ENCODE peak calls at places on chromosome 2, in five cellular contexts. One of them, this sample, is unnamed.

GRCh38 chr2:232075859-232076258 is 114.3 kb downstream of the DIS3L2 start:
- DNase-seq in K562: no peak
- DNase-seq in GM12878: no peak
- DNase-seq in HepG2: no peak
- DNase-seq in GM12891: no peak
- DNase-seq in this sample: no peak

GRCh38 chr2:42742740-42743666 is 20.9 kb downstream of the OXER1 start:
- DNase-seq in GM12878: no peak
- DNase-seq in GM12891: no peak
- DNase-seq in HepG2: no peak
- DNase-seq in K562: no peak
- DNase-seq in this sample: no peak

GRCh38 chr2:236052926-236053846 is 115.0 kb downstream of the GBX2 start:
- DNase-seq in GM12891: no peak
- DNase-seq in K562: no peak
- DNase-seq in HepG2: no peak
- DNase-seq in GM12878: no peak
- DNase-seq in this sample: no peak

GRCh38 chr2:45293182-45293581 is 283.9 kb upstream of the SIX2 start:
- DNase-seq in HepG2: no peak
- DNase-seq in GM12878: no peak
- DNase-seq in K562: no peak
- DNase-seq in GM12891: no peak
- DNase-seq in this sample: no peak

GRCh38 chr2:127857494-127857818 is 499 bp downstream of the POLR2D start:
- DNase-seq in K562: peak; percentile 43
- DNase-seq in GM12891: no peak
- DNase-seq in HepG2: no peak
- DNase-seq in GM12878: no peak
- DNase-seq in this sample: peak; percentile 26

GRCh38 chr2:39059366-39059952 is 61.4 kb downstream of the SOS1 start:
- DNase-seq in GM12878: no peak
- DNase-seq in K562: peak; percentile 48
- DNase-seq in HepG2: peak; percentile 62
- DNase-seq in GM12891: no peak
- DNase-seq in this sample: no peak

GRCh38 chr2:64881037-64881492 is 108.1 kb upstream of the SLC1A4 start:
- DNase-seq in K562: no peak
- DNase-seq in HepG2: no peak
- DNase-seq in GM12878: no peak
- DNase-seq in GM12891: no peak
- DNase-seq in this sample: no peak

GRCh38 chr2:161170377-161170776 is 10.1 kb downstream of the TANK start:
- DNase-seq in K562: no peak
- DNase-seq in GM12891: no peak
- DNase-seq in HepG2: no peak
- DNase-seq in GM12878: no peak
- DNase-seq in this sample: no peak

GRCh38 chr2:96213379-96213778 is 4.8 kb upstream of the STARD7 start:
- DNase-seq in GM12878: no peak
- DNase-seq in K562: no peak
- DNase-seq in GM12891: no peak
- DNase-seq in HepG2: no peak
- DNase-seq in this sample: no peak

GRCh38 chr2:120205901-120206581 is 17.2 kb downstream of the TMEM185B start:
- DNase-seq in HepG2: no peak
- DNase-seq in K562: peak; percentile 58
- DNase-seq in GM12891: no peak
- DNase-seq in GM12878: no peak
- DNase-seq in this sample: no peak

GRCh38 chr2:28231110-28231621 is 161.5 kb upstream of the FOSL2 start:
- DNase-seq in K562: no peak
- DNase-seq in HepG2: no peak
- DNase-seq in GM12878: no peak
- DNase-seq in GM12891: no peak
- DNase-seq in this sample: no peak

GRCh38 chr2:132374551-132374950 is 42.1 kb upstream of the GPR39 start:
- DNase-seq in GM12878: no peak
- DNase-seq in GM12891: no peak
- DNase-seq in HepG2: no peak
- DNase-seq in K562: no peak
- DNase-seq in this sample: no peak

GRCh38 chr2:158778243-158778642 is 16.9 kb upstream of the DAPL1 start:
- DNase-seq in GM12878: no peak
- DNase-seq in HepG2: no peak
- DNase-seq in GM12891: no peak
- DNase-seq in K562: no peak
- DNase-seq in this sample: no peak

GRCh38 chr2:8754056-8754790 is 72.4 kb downstream of the ID2 start:
- DNase-seq in K562: no peak
- DNase-seq in HepG2: no peak
- DNase-seq in GM12878: no peak
- DNase-seq in GM12891: no peak
- DNase-seq in this sample: no peak

GRCh38 chr2:106581755-106582430 is 94.7 kb downstream of the CD8B2 start:
- DNase-seq in GM12891: peak; percentile 35
- DNase-seq in GM12878: no peak
- DNase-seq in HepG2: peak; percentile 51
- DNase-seq in K562: peak; percentile 5
- DNase-seq in this sample: peak; percentile 28

GRCh38 chr2:70525032-70525431 is 28.6 kb downstream of the TGFA start:
- DNase-seq in HepG2: peak; percentile 87
- DNase-seq in GM12891: no peak
- DNase-seq in GM12878: no peak
- DNase-seq in K562: no peak
- DNase-seq in this sample: no peak

GRCh38 chr2:48309900-48310299 is 220.1 kb upstream of the STON1 start:
- DNase-seq in GM12891: no peak
- DNase-seq in K562: no peak
- DNase-seq in HepG2: no peak
- DNase-seq in GM12878: no peak
- DNase-seq in this sample: no peak

GRCh38 chr2:48310581-48310980 is 219.4 kb upstream of the STON1 start:
- DNase-seq in HepG2: no peak
- DNase-seq in GM12891: no peak
- DNase-seq in GM12878: no peak
- DNase-seq in K562: no peak
- DNase-seq in this sample: no peak

GRCh38 chr2:48312126-48312525 is 217.8 kb upstream of the STON1 start:
- DNase-seq in GM12878: no peak
- DNase-seq in HepG2: peak; percentile 25
- DNase-seq in K562: no peak
- DNase-seq in GM12891: no peak
- DNase-seq in this sample: no peak

GRCh38 chr2:48305569-48305968 is 224.4 kb upstream of the STON1 start:
- DNase-seq in GM12878: no peak
- DNase-seq in K562: no peak
- DNase-seq in HepG2: peak; percentile 43
- DNase-seq in GM12891: no peak
- DNase-seq in this sample: no peak

GRCh38 chr2:48306409-48307284 is 223.3 kb upstream of the STON1 start:
- DNase-seq in GM12878: no peak
- DNase-seq in GM12891: no peak
- DNase-seq in K562: no peak
- DNase-seq in HepG2: no peak
- DNase-seq in this sample: no peak
- TF ChIP-seq POLR2AphosphoS5 in GM12878: no peak
- TF ChIP-seq POLR2AphosphoS5 in GM12891: no peak
- TF ChIP-seq POLR2AphosphoS5 in K562: no peak
- TF ChIP-seq POLR2AphosphoS5 in HepG2: no peak
- TF ChIP-seq POLR2AphosphoS5 in this sample: no peak

GRCh38 chr2:2102870-2103269 is 228.2 kb downstream of the MYT1L start:
- DNase-seq in GM12891: no peak
- DNase-seq in GM12878: no peak
- DNase-seq in K562: no peak
- DNase-seq in HepG2: no peak
- DNase-seq in this sample: no peak
- TF ChIP-seq TAF1 in GM12891: no peak
- TF ChIP-seq TAF1 in GM12878: no peak
- TF ChIP-seq TAF1 in K562: no peak
- TF ChIP-seq TAF1 in HepG2: no peak
- TF ChIP-seq TAF1 in this sample: no peak

DNA sequence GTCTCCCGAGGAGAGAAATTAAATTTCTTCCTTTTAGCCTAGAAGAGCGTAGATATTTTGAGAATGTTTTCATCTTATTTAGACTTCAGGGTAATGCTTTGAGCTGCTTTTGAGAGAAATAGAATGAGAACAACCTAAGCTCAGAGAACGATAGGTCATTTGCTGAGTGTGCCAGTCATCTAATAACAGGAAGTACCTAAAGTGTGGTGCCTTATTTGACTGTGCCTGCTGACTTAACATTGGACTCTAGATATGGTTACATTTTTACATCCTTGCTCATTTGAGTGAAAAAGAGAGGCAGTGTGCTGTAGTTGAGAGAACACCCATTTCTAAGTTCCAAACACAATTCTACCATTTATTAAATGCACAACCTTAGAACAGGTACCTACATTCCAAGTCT is 651.3 kb downstream of the STK39 start:
- DNase-seq in K562: no peak
- DNase-seq in HepG2: no peak
- DNase-seq in GM12878: no peak
- DNase-seq in GM12891: no peak
- DNase-seq in this sample: no peak
- TF ChIP-seq POLR2A in K562: no peak
- TF ChIP-seq POLR2A in HepG2: no peak
- TF ChIP-seq POLR2A in GM12878: no peak
- TF ChIP-seq POLR2A in GM12891: no peak
- TF ChIP-seq POLR2A in this sample: no peak

GRCh38 chr2:150517951-150518680 is 30.6 kb upstream of the RND3 start:
- DNase-seq in GM12878: no peak
- DNase-seq in K562: no peak
- DNase-seq in GM12891: no peak
- DNase-seq in HepG2: no peak
- DNase-seq in this sample: no peak
- TF ChIP-seq POLR2AphosphoS5 in GM12878: no peak
- TF ChIP-seq POLR2AphosphoS5 in K562: no peak
- TF ChIP-seq POLR2AphosphoS5 in GM12891: no peak
- TF ChIP-seq POLR2AphosphoS5 in HepG2: no peak
- TF ChIP-seq POLR2AphosphoS5 in this sample: no peak

GRCh38 chr2:105177008-105177407 is 64.5 kb upstream of the GPR45 start:
- DNase-seq in HepG2: no peak
- DNase-seq in GM12878: no peak
- DNase-seq in K562: no peak
- DNase-seq in GM12891: no peak
- DNase-seq in this sample: no peak

GRCh38 chr2:105176429-105176828 is 65.1 kb upstream of the GPR45 start:
- DNase-seq in GM12878: no peak
- DNase-seq in GM12891: no peak
- DNase-seq in K562: no peak
- DNase-seq in HepG2: no peak
- DNase-seq in this sample: no peak

GRCh38 chr2:105177546-105178254 is 63.8 kb upstream of the GPR45 start:
- DNase-seq in K562: no peak
- DNase-seq in GM12891: no peak
- DNase-seq in GM12878: no peak
- DNase-seq in HepG2: no peak
- DNase-seq in this sample: no peak

GRCh38 chr2:105179469-105180372 is 61.8 kb upstream of the GPR45 start:
- DNase-seq in K562: peak; percentile 78
- DNase-seq in GM12878: no peak
- DNase-seq in GM12891: no peak
- DNase-seq in HepG2: peak; percentile 51
- DNase-seq in this sample: no peak

GRCh38 chr2:105175231-105175630 is 66.3 kb upstream of the GPR45 start:
- DNase-seq in GM12878: no peak
- DNase-seq in K562: no peak
- DNase-seq in HepG2: no peak
- DNase-seq in GM12891: no peak
- DNase-seq in this sample: no peak
- TF ChIP-seq TAF1 in GM12878: no peak
- TF ChIP-seq TAF1 in K562: no peak
- TF ChIP-seq TAF1 in HepG2: no peak
- TF ChIP-seq TAF1 in GM12891: no peak
- TF ChIP-seq TAF1 in this sample: no peak

DNA sequence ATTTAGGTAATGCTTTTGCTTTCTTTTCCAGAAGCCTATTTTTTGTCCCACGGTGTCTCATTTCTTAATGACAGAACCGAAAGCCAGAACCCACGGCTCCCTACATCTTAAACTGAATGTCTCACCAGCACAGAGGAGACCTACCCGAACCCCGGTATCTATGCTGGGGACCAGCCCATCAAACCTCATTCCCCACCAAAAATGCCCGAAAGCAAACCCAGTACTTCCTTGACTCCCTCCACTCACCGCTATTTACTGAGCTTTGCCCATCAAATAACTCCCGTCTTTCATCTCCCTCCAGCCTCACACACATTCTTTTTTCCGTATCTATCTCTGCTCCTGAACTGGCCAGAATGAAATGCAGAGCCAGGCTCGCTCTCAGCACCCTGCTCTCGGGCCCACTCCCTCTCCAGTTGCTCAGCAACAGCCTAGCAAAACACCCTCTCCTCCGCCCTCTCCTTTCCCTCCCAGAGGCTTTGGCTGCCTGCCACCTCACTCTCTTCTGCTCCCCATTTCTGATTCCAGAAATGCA is 4.1 kb downstream of the IGFBP5 start:
- DNase-seq in GM12891: no peak
- DNase-seq in HepG2: no peak
- DNase-seq in K562: peak; percentile 49
- DNase-seq in GM12878: no peak
- DNase-seq in this sample: no peak
- TF ChIP-seq POLR2A in GM12891: no peak
- TF ChIP-seq POLR2A in HepG2: no peak
- TF ChIP-seq POLR2A in K562: no peak
- TF ChIP-seq POLR2A in GM12878: no peak
- TF ChIP-seq POLR2A in this sample: no peak

DNA sequence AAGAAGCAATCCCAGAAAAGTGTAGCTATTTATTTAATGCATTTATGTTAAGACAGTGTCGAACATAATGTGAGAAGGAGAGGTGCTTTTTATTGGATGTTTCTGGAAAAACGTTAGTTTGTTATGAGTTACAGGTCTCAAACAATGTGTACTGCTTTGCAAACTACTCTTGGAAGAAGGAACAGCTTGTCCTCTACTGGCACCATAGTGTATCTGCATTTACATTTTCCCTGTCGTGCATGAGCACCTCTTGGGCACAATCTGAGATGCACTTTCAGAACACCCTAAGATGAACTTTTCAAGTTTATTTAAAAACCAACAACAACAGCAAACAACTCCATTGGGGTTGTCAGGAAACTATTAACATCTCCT is 22.8 kb downstream of the CCNYL1 start:
- DNase-seq in GM12891: no peak
- DNase-seq in GM12878: no peak
- DNase-seq in HepG2: peak; percentile 75
- DNase-seq in K562: peak; percentile 25
- DNase-seq in this sample: no peak
- TF ChIP-seq POLR2AphosphoS5 in GM12891: no peak
- TF ChIP-seq POLR2AphosphoS5 in GM12878: no peak
- TF ChIP-seq POLR2AphosphoS5 in HepG2: no peak
- TF ChIP-seq POLR2AphosphoS5 in K562: no peak
- TF ChIP-seq POLR2AphosphoS5 in this sample: no peak

This sample was measured in GM12892.